ENCODE peak calls at places on chromosomes 5 and 9, in five cellular contexts. Y is heart right ventricle, R is adrenal gland, K is dorsolateral prefrontal cortex, Z is lower lobe of right lung. T is an unnamed sample.

GRCh38 chr5:74865293-74865798 is 841 bp downstream of the FAM169A start:
- DNase-seq in Y (no peak), R (no peak), K (no peak), Z (no peak), T (no peak)

GRCh38 chr5:132069994-132070393 is 3.6 kb upstream of the CSF2 start:
- DNase-seq in Y (no peak), R (no peak), K (no peak), Z (no peak), T (no peak)

GRCh38 chr5:55231476-55232193 is 1.8 kb downstream of the CCNO start:
- DNase-seq in Y (no peak), R (no peak), K (no peak), Z (peak; percentile 47), T (no peak)

GRCh38 chr5:135891804-135892203 is 3.8 kb downstream of the IL9 start:
- DNase-seq in Y (no peak), R (no peak), K (no peak), Z (no peak), T (no peak)

GRCh38 chr9:107784235-107784958 is 294.8 kb upstream of the KLF4 start:
- DNase-seq in Y (peak; percentile 21), R (peak; percentile 97), K (no peak), Z (no peak), T (peak; percentile 87)

GRCh38 chr9:89744255-89744648 is 139.4 kb downstream of the GADD45G start:
- DNase-seq in Y (no peak), R (no peak), K (no peak), Z (no peak), T (no peak)

GRCh38 chr5:103475629-103476240 is 86.9 kb downstream of the NUDT12 start:
- DNase-seq in Y (no peak), R (no peak), K (no peak), Z (no peak), T (no peak)

GRCh38 chr5:177494356-177495195 is 2.8 kb downstream of the PDLIM7 start:
- DNase-seq in Y (peak; percentile 65), R (peak; percentile 52), K (no peak), Z (peak; percentile 75), T (peak; percentile 93)

GRCh38 chr9:81573415-81574321 is 115.7 kb downstream of the TLE1 start:
- DNase-seq in Y (no peak), R (no peak), K (no peak), Z (no peak), T (no peak)

GRCh38 chr9:132787748-132788159 is 90.3 kb downstream of the AK8 start:
- DNase-seq in Y (no peak), R (no peak), K (no peak), Z (no peak), T (no peak)

GRCh38 chr9:132752877-132753592 is 82.8 kb downstream of the GTF3C4 start:
- DNase-seq in Y (no peak), R (no peak), K (no peak), Z (peak; percentile 65), T (no peak)

GRCh38 chr5:35644543-35644942 is 26.9 kb downstream of the SPEF2 start:
- DNase-seq in Y (no peak), R (no peak), K (no peak), Z (no peak), T (no peak)

GRCh38 chr9:134442486-134443168 is 116.4 kb downstream of the RXRA start:
- DNase-seq in Y (peak; percentile 30), R (no peak), K (no peak), Z (no peak), T (no peak)

GRCh38 chr5:180381428-180381827 is 28.3 kb upstream of the GFPT2 start:
- DNase-seq in Y (no peak), R (no peak), K (no peak), Z (no peak), T (no peak)

GRCh38 chr5:135973323-135974018 is 18.7 kb upstream of the LECT2 start:
- DNase-seq in Y (no peak), R (no peak), K (no peak), Z (no peak), T (no peak)

GRCh38 chr9:73855206-73855605 is 641.9 kb upstream of the RORB start:
- DNase-seq in Y (no peak), R (no peak), K (no peak), Z (no peak), T (no peak)

GRCh38 chr5:122413722-122414121 is 101.7 kb downstream of the SNCAIP start:
- DNase-seq in Y (no peak), R (no peak), K (no peak), Z (no peak), T (no peak)

GRCh38 chr5:17989567-17989966 is 355.3 kb downstream of the TAF11L14 start:
- DNase-seq in Y (no peak), R (no peak), K (no peak), Z (no peak), T (no peak)

GRCh38 chr5:17990168-17990567 is 355.9 kb downstream of the TAF11L14 start:
- DNase-seq in Y (no peak), R (no peak), K (no peak), Z (no peak), T (no peak)

GRCh38 chr5:17996002-17996401 is 361.7 kb downstream of the TAF11L14 start:
- DNase-seq in Y (no peak), R (no peak), K (no peak), Z (no peak), T (no peak)

GRCh38 chr5:17991775-17992174 is 357.5 kb downstream of the TAF11L14 start:
- DNase-seq in Y (no peak), R (no peak), K (no peak), Z (no peak), T (no peak)

GRCh38 chr5:17992296-17992695 is 358.0 kb downstream of the TAF11L14 start:
- DNase-seq in Y (no peak), R (no peak), K (no peak), Z (no peak), T (no peak)
- TF ChIP-seq CTCF in Y (no peak), R (no peak), K (no peak), Z (no peak), T (no peak)

GRCh38 chr9:97309260-97309659 is 1.8 kb downstream of the CCDC180 start:
- DNase-seq in Y (no peak), R (no peak), K (no peak), Z (no peak), T (no peak)

GRCh38 chr9:97305501-97306298 is 1.8 kb upstream of the CCDC180 start:
- DNase-seq in Y (no peak), R (no peak), K (no peak), Z (no peak), T (no peak)

GRCh38 chr9:97304586-97304985 is 2.9 kb upstream of the CCDC180 start:
- DNase-seq in Y (no peak), R (no peak), K (no peak), Z (no peak), T (no peak)

GRCh38 chr9:97307500-97308163 is at the start of gene CCDC180:
- DNase-seq in Y (peak; percentile 44), R (peak; percentile 49), K (no peak), Z (no peak), T (peak; percentile 4)

GRCh38 chr9:97307091-97307490 is 368 bp upstream of the CCDC180 start:
- DNase-seq in Y (peak; percentile 72), R (peak; percentile 95), K (peak; percentile 65), Z (peak; percentile 71), T (peak; percentile 83)
- H3K4me3 ChIP-seq in Y (peak overlapping the region; percentile 39), R (no peak overlapping the region), K (peak overlapping the region; percentile 32), Z (peak overlapping the region; percentile 30), T (peak overlapping the region; percentile 49)

DNA sequence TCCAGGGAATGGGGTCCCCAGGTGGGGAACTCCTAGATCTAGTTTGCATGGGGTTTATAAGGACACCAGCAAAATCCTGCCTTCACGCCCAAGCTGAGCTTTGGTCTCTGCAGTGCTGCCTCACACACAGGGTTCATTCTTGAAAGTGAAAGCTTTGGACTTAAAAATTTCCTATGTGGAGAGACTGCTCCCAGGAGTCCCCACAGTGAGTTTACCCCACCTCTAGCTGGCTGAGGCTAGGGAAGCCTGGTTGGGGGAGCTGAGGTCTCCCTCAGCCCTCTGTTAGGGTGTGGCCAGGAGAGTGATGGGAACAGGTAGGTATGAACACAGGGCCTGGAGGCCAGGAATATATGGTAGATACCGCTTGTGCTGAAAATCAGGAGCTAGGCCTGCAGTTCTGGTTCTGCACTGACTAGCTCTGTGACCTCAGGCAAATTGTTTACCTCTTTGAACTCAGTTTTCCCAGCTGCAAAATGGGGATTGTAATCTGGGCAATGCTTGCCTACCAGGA is 41.5 kb upstream of the LARP1 start:
- DNase-seq in Y (no peak), R (peak; percentile 16), K (no peak), Z (no peak), T (no peak)
- H3K27ac ChIP-seq in Y (no peak overlapping the region), R (peak overlapping the region; percentile 11), K (no peak overlapping the region), Z (peak overlapping the region; percentile 71), T (no peak overlapping the region)

DNA sequence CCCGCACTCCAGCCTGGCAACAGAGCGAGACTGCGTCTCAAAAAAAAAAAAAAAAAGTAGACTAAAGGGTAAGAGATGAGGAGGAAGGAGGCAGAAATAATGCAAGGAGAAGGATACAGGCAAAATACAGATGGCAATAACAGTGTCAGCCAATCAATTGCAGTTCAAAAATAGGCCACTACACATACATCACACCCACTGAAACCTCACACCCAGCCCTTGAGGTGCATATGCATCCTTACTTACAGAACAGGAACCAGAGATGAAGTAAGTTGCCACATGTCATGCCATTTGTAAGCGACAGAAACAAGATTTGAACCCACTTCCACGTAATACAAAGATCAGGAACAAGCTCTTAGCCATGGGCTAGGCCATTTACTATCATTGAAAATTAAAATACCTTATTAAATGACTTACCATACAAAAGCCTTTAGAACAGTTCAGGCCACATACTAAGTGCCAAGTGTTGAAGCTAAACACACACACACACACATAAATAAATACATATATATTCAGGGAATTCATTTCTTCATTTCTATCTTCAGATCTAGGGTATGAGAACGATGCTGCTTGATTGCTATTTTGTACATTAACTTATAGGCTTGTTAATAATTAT is 98.4 kb downstream of the FNBP1 start:
- DNase-seq in Y (no peak), R (no peak), K (no peak), Z (no peak), T (no peak)
- TF ChIP-seq CTCF in Y (no peak), R (no peak), K (no peak), Z (no peak), T (no peak)

DNA sequence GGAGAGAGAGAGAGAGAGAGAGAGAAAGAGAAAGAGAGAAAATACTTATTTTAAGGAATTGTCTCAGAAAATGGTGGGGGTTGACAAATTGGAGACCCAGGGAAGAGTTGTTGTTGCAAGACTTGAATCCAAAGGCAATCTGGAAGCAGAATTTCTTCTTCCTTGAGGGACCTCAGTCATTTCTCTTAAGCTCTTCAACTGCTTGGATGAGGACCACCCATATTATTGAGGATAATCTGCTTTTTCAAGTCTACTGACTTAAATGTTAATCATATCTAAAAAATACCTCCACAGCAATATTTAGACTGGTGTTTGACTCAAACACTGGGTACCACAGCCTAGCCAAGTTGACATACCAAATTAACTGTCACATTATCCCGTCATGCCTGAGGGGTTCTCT is 2.9 kb downstream of the CDKN2B-AS1 start:
- DNase-seq in Y (no peak), R (no peak), K (no peak), Z (no peak), T (no peak)
- H3K4me3 ChIP-seq in Y (no peak overlapping the region), R (no peak overlapping the region), K (no peak overlapping the region), Z (no peak overlapping the region), T (no peak overlapping the region)